ENCODE peak calls at places on chromosome 7, in seven cellular contexts. O is mammary epithelial cell; W is activated CD4-positive, alpha-beta T cell treated with anti-CD3 and anti-CD28 coated beads for 4 hours; G is MCF 10A; D is stimulated activated CD4-positive, alpha-beta T cell treated with anti-CD3 and anti-CD28 coated beads, Interleukin-1b, Interleukin-23, amount 100 ng/mL, for 24 hours; K is activated T-helper 1 cell treated with anti-CD3 and anti-CD28 coated beads, Interleukin-2, amount 50 U/mL, for 16 hours; M is fibroblast of lung. B is an unnamed sample.
A peak's percentile ranks its signal among the peaks of the same experiment; 100 is the strongest.

GRCh38 chr7:81845628-81846259 is 75.9 kb upstream of the HGF start:
- DNase-seq in M (no peak), G (no peak), O (no peak), W (no peak), D (no peak), K (no peak), B (no peak)

GRCh38 chr7:133434246-133434865 is 181.5 kb downstream of the EXOC4 start:
- DNase-seq in O (peak; percentile 8), D (no peak), M (peak; percentile 30), G (peak; percentile 43), W (no peak), K (no peak), B (no peak)

GRCh38 chr7:22454446-22454845 is 45.5 kb downstream of the STEAP1B start:
- DNase-seq in M (no peak), G (no peak), D (no peak), O (no peak), K (no peak), W (no peak), B (no peak)

GRCh38 chr7:71329030-71329668 is 197.2 kb downstream of the GALNT17 start:
- DNase-seq in G (no peak), O (no peak), W (no peak), K (no peak), M (no peak), D (no peak), B (no peak)

GRCh38 chr7:22093003-22093402 is 147.3 kb upstream of the CDCA7L start:
- DNase-seq in K (no peak), W (no peak), M (peak; percentile 65), O (no peak), D (no peak), G (no peak), B (no peak)

GRCh38 chr7:2785071-2785500 is 59.0 kb downstream of the GNA12 start:
- DNase-seq in G (no peak), W (no peak), O (peak; percentile 18), M (peak; percentile 96), D (no peak), K (no peak), B (no peak)

GRCh38 chr7:82158327-82158726 is 285.2 kb downstream of the CACNA2D1 start:
- DNase-seq in M (no peak), O (no peak), K (no peak), W (no peak), G (no peak), D (no peak), B (no peak)

GRCh38 chr7:85851571-85852193 is 664.8 kb upstream of the SEMA3D start:
- DNase-seq in G (peak; percentile 17), W (no peak), M (peak; percentile 57), O (peak; percentile 13), D (no peak), K (no peak), B (no peak)

GRCh38 chr7:5773661-5774086 is 7.8 kb downstream of the RNF216 start:
- DNase-seq in O (peak; percentile 92), W (peak; percentile 57), G (peak; percentile 89), K (no peak), M (peak; percentile 98), D (no peak), B (no peak)

GRCh38 chr7:152737833-152738232 is 21.7 kb upstream of the ACTR3B start:
- DNase-seq in D (no peak), G (no peak), K (no peak), O (no peak), M (no peak), W (no peak), B (no peak)

GRCh38 chr7:157460721-157461120 is 123.9 kb downstream of the DNAJB6 start:
- DNase-seq in W (no peak), M (no peak), D (no peak), O (no peak), G (no peak), K (no peak), B (no peak)

GRCh38 chr7:51949726-51950644 is 633.4 kb upstream of the COBL start:
- DNase-seq in M (peak; percentile 34), G (no peak), D (no peak), K (no peak), O (no peak), W (no peak), B (no peak)

GRCh38 chr7:107045980-107046379 is 1.5 kb downstream of the PRKAR2B start:
- DNase-seq in D (no peak), W (no peak), M (peak; percentile 47), G (peak; percentile 82), K (no peak), O (no peak), B (no peak)

GRCh38 chr7:133053321-133053891 is 28.5 kb downstream of the CHCHD3 start:
- DNase-seq in M (peak; percentile 99), G (peak; percentile 72), D (no peak), O (peak; percentile 94), W (no peak), K (no peak), B (no peak)

GRCh38 chr7:91940171-91940570 is 491 bp upstream of the AKAP9 start:
- DNase-seq in D (no peak), M (peak; percentile 32), K (no peak), G (peak; percentile 38), W (peak; percentile 22), O (no peak), B (peak; percentile 34)

GRCh38 chr7:55538538-55538937 is 33.8 kb downstream of the VOPP1 start:
- DNase-seq in K (no peak), G (peak; percentile 81), D (no peak), O (peak; percentile 97), M (peak; percentile 98), W (no peak), B (no peak)

GRCh38 chr7:49483142-49483541 is 290.3 kb upstream of the VWC2 start:
- DNase-seq in W (no peak), D (no peak), K (no peak), G (peak; percentile 29), M (no peak), O (no peak), B (no peak)

GRCh38 chr7:390761-391410 is 100.9 kb downstream of the FOXL3 start:
- DNase-seq in K (peak; percentile 3), W (no peak), D (no peak), O (no peak), G (no peak), M (no peak), B (no peak)

GRCh38 chr7:157136372-157136771 is 2.4 kb upstream of the UBE3C start:
- DNase-seq in O (peak; percentile 84), K (no peak), G (peak; percentile 90), W (no peak), M (peak; percentile 82), D (no peak), B (no peak)

GRCh38 chr7:129949292-129950133 is 3.2 kb downstream of the UBE2H start:
- DNase-seq in G (peak; percentile 92), M (peak; percentile 88), W (no peak), K (no peak), O (peak; percentile 95), D (no peak), B (no peak)

GRCh38 chr7:84911077-84911476 is 275.8 kb downstream of the SEMA3D start:
- DNase-seq in G (no peak), D (no peak), K (no peak), O (no peak), M (no peak), W (no peak), B (no peak)